ENCODE peak calls at places on chromosomes 12 and 14, in seven cellular contexts. One of them, this sample, is unnamed.

GRCh38 chr12:120844297-120844696 is 59.9 kb downstream of the SPPL3 start:
- DNase-seq in neural progenitor cell: no peak
- DNase-seq in fibroblast of lung: no peak
- DNase-seq in activated T-helper 1 cell treated with Interleukin-2 at 50 U/mL for 16 hours: no peak
- DNase-seq in psoas muscle: no peak
- DNase-seq in ELF-1: no peak
- DNase-seq in colonic mucosa: no peak
- DNase-seq in this sample: no peak

GRCh38 chr14:93304771-93305170 is 28.1 kb downstream of the BTBD7 start:
- DNase-seq in neural progenitor cell: no peak
- DNase-seq in fibroblast of lung: no peak
- DNase-seq in activated T-helper 1 cell treated with Interleukin-2 at 50 U/mL for 16 hours: no peak
- DNase-seq in psoas muscle: no peak
- DNase-seq in ELF-1: no peak
- DNase-seq in colonic mucosa: no peak
- DNase-seq in this sample: no peak

GRCh38 chr12:126936181-126936851 is 1330.7 kb upstream of the TMEM132C start:
- DNase-seq in neural progenitor cell: no peak
- DNase-seq in fibroblast of lung: no peak
- DNase-seq in activated T-helper 1 cell treated with Interleukin-2 at 50 U/mL for 16 hours: no peak
- DNase-seq in psoas muscle: peak
- DNase-seq in ELF-1: no peak
- DNase-seq in colonic mucosa: no peak
- DNase-seq in this sample: no peak

GRCh38 chr14:74933925-74934435 is 10.9 kb upstream of the RPS6KL1 start:
- DNase-seq in neural progenitor cell: no peak
- DNase-seq in fibroblast of lung: peak
- DNase-seq in activated T-helper 1 cell treated with Interleukin-2 at 50 U/mL for 16 hours: no peak
- DNase-seq in psoas muscle: peak
- DNase-seq in ELF-1: no peak
- DNase-seq in colonic mucosa: no peak
- DNase-seq in this sample: no peak

GRCh38 chr14:44803239-44803905 is 158.4 kb downstream of the KLHL28 start:
- DNase-seq in neural progenitor cell: peak
- DNase-seq in fibroblast of lung: peak
- DNase-seq in activated T-helper 1 cell treated with Interleukin-2 at 50 U/mL for 16 hours: no peak
- DNase-seq in psoas muscle: no peak
- DNase-seq in ELF-1: no peak
- DNase-seq in colonic mucosa: no peak
- DNase-seq in this sample: peak

GRCh38 chr12:27785882-27786570 is 6.0 kb upstream of the MANSC4 start:
- DNase-seq in neural progenitor cell: no peak
- DNase-seq in fibroblast of lung: peak
- DNase-seq in activated T-helper 1 cell treated with Interleukin-2 at 50 U/mL for 16 hours: no peak
- DNase-seq in psoas muscle: no peak
- DNase-seq in ELF-1: no peak
- DNase-seq in colonic mucosa: no peak
- DNase-seq in this sample: no peak

GRCh38 chr14:82084813-82085212 is 551.2 kb upstream of the SEL1L start:
- DNase-seq in neural progenitor cell: no peak
- DNase-seq in fibroblast of lung: no peak
- DNase-seq in activated T-helper 1 cell treated with Interleukin-2 at 50 U/mL for 16 hours: no peak
- DNase-seq in psoas muscle: no peak
- DNase-seq in ELF-1: no peak
- DNase-seq in colonic mucosa: no peak
- DNase-seq in this sample: no peak

GRCh38 chr14:81565441-81566290 is 32.0 kb upstream of the SEL1L start:
- DNase-seq in neural progenitor cell: peak
- DNase-seq in fibroblast of lung: peak
- DNase-seq in activated T-helper 1 cell treated with Interleukin-2 at 50 U/mL for 16 hours: no peak
- DNase-seq in psoas muscle: no peak
- DNase-seq in ELF-1: no peak
- DNase-seq in colonic mucosa: no peak
- DNase-seq in this sample: peak

GRCh38 chr12:60194682-60195081 is 598.9 kb downstream of the SLC16A7 start:
- DNase-seq in neural progenitor cell: no peak
- DNase-seq in fibroblast of lung: peak
- DNase-seq in activated T-helper 1 cell treated with Interleukin-2 at 50 U/mL for 16 hours: no peak
- DNase-seq in psoas muscle: no peak
- DNase-seq in ELF-1: no peak
- DNase-seq in colonic mucosa: no peak
- DNase-seq in this sample: no peak